ENCODE peak calls at places on chromosomes 5 and 9, in nine cellular contexts. E is CD4-positive, CD25-positive, alpha-beta regulatory T cell; Y is upper lobe of right lung; T is cardiac muscle cell; G is effector memory CD4-positive, alpha-beta T cell; R is neural progenitor cell; B is Panc1; X is tibial artery; W is heart left ventricle. U is an unnamed sample. For H3K4me1 and H3K27me3, the result is how much of the 10 kb centered on the place peaks cover.

GRCh38 chr5:118592678-118593328 is 395.5 kb downstream of the DTWD2 start:
- DNase-seq in E (no peak), Y (no peak), T (no peak), G (no peak), R (peak), B (no peak), X (no peak), W (no peak), U (no peak)

GRCh38 chr5:141598389-141599360 is 20.1 kb downstream of the DIAPH1 start:
- DNase-seq in E (peak), Y (no peak), T (no peak), G (no peak), R (no peak), B (no peak), X (no peak), W (no peak), U (no peak)

GRCh38 chr5:56783261-56783660 is 32.1 kb upstream of the MAP3K1 start:
- DNase-seq in E (no peak), Y (no peak), T (no peak), G (no peak), R (no peak), B (no peak), X (no peak), W (no peak), U (no peak)

GRCh38 chr5:159304961-159305595 is 25.2 kb downstream of the IL12B start:
- DNase-seq in E (no peak), Y (no peak), T (no peak), G (no peak), R (no peak), B (no peak), X (no peak), W (no peak), U (no peak)

GRCh38 chr5:95930541-95930940 is 31.1 kb downstream of the ELL2 start:
- DNase-seq in E (no peak), Y (no peak), T (no peak), G (no peak), R (no peak), B (no peak), X (no peak), W (no peak), U (no peak)

GRCh38 chr5:142576804-142577203 is 109.1 kb downstream of the FGF1 start:
- DNase-seq in E (no peak), Y (no peak), T (no peak), G (no peak), R (no peak), B (no peak), X (no peak), W (no peak), U (no peak)

GRCh38 chr5:55921617-55922016 is 70.5 kb downstream of the IL31RA start:
- DNase-seq in E (no peak), Y (no peak), T (no peak), G (no peak), R (no peak), B (no peak), X (no peak), W (no peak), U (no peak)

GRCh38 chr5:124661317-124662141 is 84.9 kb downstream of the ZNF608 start:
- DNase-seq in E (no peak), Y (no peak), T (peak), G (no peak), R (peak), B (no peak), X (no peak), W (no peak), U (no peak)

GRCh38 chr5:132283423-132284043 is 10.7 kb upstream of the SLC22A4 start:
- DNase-seq in E (no peak), Y (no peak), T (peak), G (no peak), R (no peak), B (no peak), X (no peak), W (no peak), U (no peak)

GRCh38 chr9:115650768-115651167 is 502.8 kb upstream of the PAPPA start:
- DNase-seq in E (no peak), Y (no peak), T (no peak), G (no peak), R (no peak), B (no peak), X (no peak), W (no peak), U (no peak)

GRCh38 chr5:55363861-55364260 is 56.1 kb downstream of the MTREX start:
- DNase-seq in E (no peak), Y (no peak), T (no peak), G (no peak), R (no peak), B (no peak), X (no peak), W (no peak), U (no peak)

GRCh38 chr9:21709464-21710058 is 92.9 kb upstream of the MTAP start:
- DNase-seq in E (peak), Y (no peak), T (peak), G (peak), R (peak), B (no peak), X (peak), W (no peak), U (peak)

GRCh38 chr5:133240425-133241091 is 188.7 kb downstream of the HSPA4 start:
- DNase-seq in E (peak), Y (no peak), T (no peak), G (no peak), R (no peak), B (peak), X (peak), W (no peak), U (no peak)

GRCh38 chr9:91500509-91501011 is 76.9 kb upstream of the NFIL3 start:
- DNase-seq in E (peak), Y (no peak), T (no peak), G (no peak), R (no peak), B (no peak), X (no peak), W (no peak), U (no peak)

GRCh38 chr9:94441796-94442195 is 113.1 kb upstream of the PCAT7 start:
- DNase-seq in E (no peak), Y (no peak), T (no peak), G (no peak), R (no peak), B (no peak), X (no peak), W (no peak), U (no peak)

GRCh38 chr9:5978523-5978922 is 36.9 kb downstream of the RANBP6 start:
- DNase-seq in E (no peak), Y (no peak), T (no peak), G (no peak), R (no peak), B (no peak), X (no peak), W (no peak), U (no peak)

GRCh38 chr5:41266377-41266776 is 53.0 kb upstream of the C6 start:
- DNase-seq in E (no peak), Y (no peak), T (no peak), G (no peak), R (no peak), B (no peak), X (no peak), W (no peak), U (no peak)

GRCh38 chr5:41268894-41269293 is 55.6 kb upstream of the C6 start:
- DNase-seq in E (no peak), Y (no peak), T (no peak), G (no peak), R (no peak), B (no peak), X (no peak), W (no peak), U (no peak)

GRCh38 chr5:41264019-41264418 is 50.7 kb upstream of the C6 start:
- DNase-seq in E (no peak), Y (no peak), T (no peak), G (no peak), R (no peak), B (no peak), X (no peak), W (no peak), U (no peak)

GRCh38 chr5:41263335-41263734 is 50.0 kb upstream of the C6 start:
- DNase-seq in E (no peak), Y (no peak), T (no peak), G (no peak), R (no peak), B (no peak), X (no peak), W (no peak), U (no peak)
- H3K27ac ChIP-seq in E (no peak), Y (no peak), T (no peak), G (no peak), R (no peak), B (no peak), X (no peak), W (peak), U (no peak)

GRCh38 chr9:16625106-16625505 is 245.4 kb downstream of the BNC2 start:
- DNase-seq in E (no peak), Y (no peak), T (no peak), G (no peak), R (no peak), B (no peak), X (no peak), W (no peak), U (no peak)

GRCh38 chr9:16625831-16626230 is 244.6 kb downstream of the BNC2 start:
- DNase-seq in E (no peak), Y (no peak), T (no peak), G (no peak), R (no peak), B (no peak), X (no peak), W (no peak), U (no peak)

GRCh38 chr9:16628421-16628820 is 242.0 kb downstream of the BNC2 start:
- DNase-seq in E (no peak), Y (no peak), T (no peak), G (no peak), R (no peak), B (no peak), X (no peak), W (no peak), U (no peak)

GRCh38 chr9:16626577-16627130 is 243.8 kb downstream of the BNC2 start:
- DNase-seq in E (no peak), Y (no peak), T (peak), G (no peak), R (peak), B (peak), X (peak), W (no peak), U (no peak)

DNA sequence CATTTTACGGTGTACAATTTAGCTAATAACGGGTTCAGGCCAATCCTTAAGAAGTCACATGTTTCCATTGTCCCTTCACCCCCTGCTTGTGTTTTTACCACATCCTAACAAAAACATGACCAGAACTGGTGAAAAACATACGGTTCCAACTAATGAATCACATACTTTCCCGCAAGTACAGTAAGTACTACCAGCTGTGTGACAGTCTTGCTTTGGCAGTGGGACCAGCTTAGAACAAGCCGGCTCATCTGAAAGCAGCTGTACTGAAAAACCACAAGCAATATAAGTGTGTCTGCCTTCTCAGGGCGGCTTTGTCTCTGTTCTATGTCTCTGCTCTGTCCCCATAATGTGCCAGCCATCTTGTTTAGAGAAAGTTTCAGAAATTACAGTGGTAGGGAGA is 242.5 kb downstream of the BNC2 start:
- DNase-seq in E (no peak), Y (no peak), T (no peak), G (no peak), R (no peak), B (no peak), X (peak), W (peak), U (no peak)
- H3K4me1 ChIP-seq in E (under half), Y (under half), T (under half), G (under half), R (half or more), B (under half), X (under half), W (under half), U (under half)

DNA sequence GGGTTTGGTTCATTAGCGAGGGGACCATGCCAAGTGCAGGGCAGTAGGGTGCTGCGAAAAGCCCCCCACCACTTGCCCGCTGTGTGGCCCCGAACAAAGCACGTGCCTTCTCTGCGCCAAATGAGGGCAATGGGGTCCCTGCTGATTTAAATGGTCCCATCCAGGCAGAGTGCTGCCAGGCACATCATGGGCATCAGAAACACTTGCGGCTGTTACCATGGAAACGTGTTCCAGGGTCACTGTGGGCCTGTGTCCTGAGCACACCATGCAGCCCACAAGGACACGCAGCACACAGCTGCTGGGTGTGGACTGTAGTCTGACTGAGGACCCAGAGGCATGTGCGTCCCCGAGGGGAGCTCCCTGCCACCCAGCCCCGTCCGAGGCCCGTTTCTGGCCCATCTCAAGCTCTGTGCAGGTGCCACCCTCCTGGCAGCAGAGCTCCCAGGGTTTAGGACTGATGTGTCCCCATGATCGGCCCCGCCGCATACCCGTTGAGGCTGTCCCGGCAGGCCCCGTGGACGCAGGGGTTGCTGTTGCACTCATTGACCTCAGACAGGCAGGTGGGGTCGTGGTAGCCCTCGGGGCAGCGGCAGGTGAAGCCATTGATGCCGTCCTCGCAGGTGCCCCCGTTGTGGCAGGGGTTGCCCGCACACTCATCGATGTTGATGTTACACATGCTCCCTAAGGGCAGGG is 31.3 kb upstream of the SEC16A start:
- DNase-seq in E (no peak), Y (no peak), T (no peak), G (no peak), R (no peak), B (no peak), X (no peak), W (no peak), U (no peak)
- H3K27me3 ChIP-seq in E (under half), Y (under half), T (under half), G (under half), R (under half), B (under half), X (under half), W (under half), U (under half)

GRCh38 chr5:14410942-14411258 is 170.7 kb upstream of the OTULINL start:
- DNase-seq in E (no peak), Y (no peak), T (no peak), G (no peak), R (no peak), B (no peak), X (no peak), W (no peak), U (no peak)

GRCh38 chr5:14414007-14414406 is 167.6 kb upstream of the OTULINL start:
- DNase-seq in E (peak), Y (no peak), T (no peak), G (no peak), R (no peak), B (no peak), X (no peak), W (no peak), U (no peak)

GRCh38 chr5:14415516-14416074 is 166.0 kb upstream of the OTULINL start:
- DNase-seq in E (peak), Y (no peak), T (no peak), G (no peak), R (no peak), B (no peak), X (no peak), W (no peak), U (no peak)

GRCh38 chr5:14414615-14415515 is 166.7 kb upstream of the OTULINL start:
- DNase-seq in E (peak), Y (no peak), T (no peak), G (no peak), R (no peak), B (no peak), X (no peak), W (no peak), U (no peak)

DNA sequence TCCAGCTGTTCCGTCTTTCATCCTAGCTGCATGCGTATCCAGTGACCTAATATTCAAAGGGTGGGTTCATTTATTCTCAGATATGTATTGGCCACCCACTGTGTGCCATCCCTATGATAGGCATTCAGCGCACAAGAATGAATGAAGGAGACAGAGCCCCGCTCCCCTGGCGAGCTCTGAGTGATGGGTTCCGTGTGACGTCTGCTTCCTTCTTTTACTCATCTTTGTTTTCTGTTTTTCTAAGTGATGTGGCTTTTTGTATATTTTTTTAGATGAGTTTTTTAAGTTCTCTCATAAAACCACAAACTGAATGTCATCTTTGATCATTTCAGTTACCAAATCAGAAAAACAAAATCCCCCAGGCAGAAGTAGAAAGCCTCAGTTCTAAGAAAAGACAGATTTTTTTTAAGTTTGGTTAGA is 168.3 kb upstream of the OTULINL start:
- DNase-seq in E (peak), Y (no peak), T (no peak), G (no peak), R (no peak), B (no peak), X (no peak), W (no peak), U (peak)
- H3K27ac ChIP-seq in E (peak), Y (no peak), T (no peak), G (peak), R (no peak), B (no peak), X (no peak), W (no peak), U (peak)

GRCh38 chr9:131657456-131657855 is 82.4 kb downstream of the RAPGEF1 start:
- DNase-seq in E (no peak), Y (no peak), T (no peak), G (peak), R (no peak), B (no peak), X (no peak), W (no peak), U (no peak)

GRCh38 chr9:131657890-131658752 is 81.8 kb downstream of the RAPGEF1 start:
- DNase-seq in E (no peak), Y (no peak), T (no peak), G (no peak), R (no peak), B (peak), X (peak), W (no peak), U (no peak)

GRCh38 chr9:131654857-131655577 is 84.9 kb downstream of the RAPGEF1 start:
- DNase-seq in E (no peak), Y (no peak), T (no peak), G (no peak), R (no peak), B (no peak), X (no peak), W (no peak), U (no peak)

GRCh38 chr9:131657031-131657377 is 82.9 kb downstream of the RAPGEF1 start:
- DNase-seq in E (peak), Y (no peak), T (no peak), G (peak), R (no peak), B (no peak), X (no peak), W (no peak), U (peak)

GRCh38 chr9:131656356-131657030 is 83.4 kb downstream of the RAPGEF1 start:
- DNase-seq in E (peak), Y (peak), T (no peak), G (peak), R (no peak), B (no peak), X (peak), W (peak), U (peak)
- H3K4me1 ChIP-seq in E (under half), Y (under half), T (under half), G (under half), R (under half), B (half or more), X (under half), W (half or more), U (under half)

U was measured in CD8-positive, alpha-beta T cell.